ENCODE peak calls at places on chromosomes 2 and 18, in five cellular contexts. One of them, this sample, is unnamed.

GRCh38 chr2:159939946-159940345 is 122.5 kb downstream of the PLA2R1 start:
- DNase-seq in CD8-positive, alpha-beta memory T cell: no peak
- DNase-seq in AG04449: no peak
- DNase-seq in BJ: no peak
- DNase-seq in cardiac muscle cell: peak; percentile 45
- DNase-seq in this sample: no peak

GRCh38 chr2:155309483-155309882 is 611.0 kb downstream of the KCNJ3 start:
- DNase-seq in cardiac muscle cell: no peak
- DNase-seq in CD8-positive, alpha-beta memory T cell: no peak
- DNase-seq in BJ: no peak
- DNase-seq in AG04449: no peak
- DNase-seq in this sample: no peak

GRCh38 chr2:204019572-204020501 is 83.3 kb downstream of the ICOS start:
- DNase-seq in AG04449: no peak
- DNase-seq in BJ: no peak
- DNase-seq in cardiac muscle cell: no peak
- DNase-seq in CD8-positive, alpha-beta memory T cell: no peak
- DNase-seq in this sample: no peak

GRCh38 chr18:70333316-70333715 is 44.5 kb downstream of the SOCS6 start:
- DNase-seq in cardiac muscle cell: no peak
- DNase-seq in CD8-positive, alpha-beta memory T cell: no peak
- DNase-seq in AG04449: no peak
- DNase-seq in BJ: no peak
- DNase-seq in this sample: no peak

GRCh38 chr18:40063488-40063887 is 1891.5 kb upstream of the PIK3C3 start:
- DNase-seq in BJ: no peak
- DNase-seq in CD8-positive, alpha-beta memory T cell: no peak
- DNase-seq in cardiac muscle cell: no peak
- DNase-seq in AG04449: no peak
- DNase-seq in this sample: no peak

GRCh38 chr2:222303045-222303827 is 4.4 kb upstream of the PAX3 start:
- DNase-seq in AG04449: no peak
- DNase-seq in BJ: no peak
- DNase-seq in CD8-positive, alpha-beta memory T cell: no peak
- DNase-seq in cardiac muscle cell: no peak
- DNase-seq in this sample: no peak

GRCh38 chr2:40230717-40231300 is 221.1 kb downstream of the SLC8A1 start:
- DNase-seq in cardiac muscle cell: peak; percentile 20
- DNase-seq in AG04449: no peak
- DNase-seq in BJ: no peak
- DNase-seq in CD8-positive, alpha-beta memory T cell: no peak
- DNase-seq in this sample: no peak

GRCh38 chr18:7447629-7448028 is 119.5 kb upstream of the PTPRM start:
- DNase-seq in CD8-positive, alpha-beta memory T cell: no peak
- DNase-seq in AG04449: no peak
- DNase-seq in BJ: no peak
- DNase-seq in cardiac muscle cell: no peak
- DNase-seq in this sample: no peak

GRCh38 chr2:64727013-64727767 is 73.5 kb upstream of the SERTAD2 start:
- DNase-seq in CD8-positive, alpha-beta memory T cell: no peak
- DNase-seq in BJ: no peak
- DNase-seq in cardiac muscle cell: no peak
- DNase-seq in AG04449: no peak
- DNase-seq in this sample: no peak

GRCh38 chr2:85111819-85112281 is 21.3 kb upstream of the TCF7L1 start:
- DNase-seq in cardiac muscle cell: no peak
- DNase-seq in CD8-positive, alpha-beta memory T cell: no peak
- DNase-seq in BJ: no peak
- DNase-seq in AG04449: no peak
- DNase-seq in this sample: no peak

GRCh38 chr2:113711857-113712256 is 44.6 kb downstream of the SLC35F5 start:
- DNase-seq in cardiac muscle cell: no peak
- DNase-seq in CD8-positive, alpha-beta memory T cell: no peak
- DNase-seq in AG04449: no peak
- DNase-seq in BJ: no peak
- DNase-seq in this sample: no peak

GRCh38 chr2:42999391-42999811 is 207.0 kb upstream of the HAAO start:
- DNase-seq in CD8-positive, alpha-beta memory T cell: no peak
- DNase-seq in BJ: no peak
- DNase-seq in cardiac muscle cell: no peak
- DNase-seq in AG04449: no peak
- DNase-seq in this sample: no peak

GRCh38 chr2:50591642-50592041 is 440.3 kb downstream of the NRXN1 start:
- DNase-seq in AG04449: no peak
- DNase-seq in CD8-positive, alpha-beta memory T cell: no peak
- DNase-seq in BJ: no peak
- DNase-seq in cardiac muscle cell: peak; percentile 48
- DNase-seq in this sample: no peak

GRCh38 chr2:171319164-171319810 is 114.5 kb downstream of the METTL8 start:
- DNase-seq in BJ: no peak
- DNase-seq in CD8-positive, alpha-beta memory T cell: peak; percentile 53
- DNase-seq in AG04449: peak; percentile 17
- DNase-seq in cardiac muscle cell: peak; percentile 54
- DNase-seq in this sample: no peak

GRCh38 chr2:71612581-71613520 is 159.5 kb downstream of the DYSF start:
- DNase-seq in BJ: no peak
- DNase-seq in CD8-positive, alpha-beta memory T cell: peak; percentile 11
- DNase-seq in cardiac muscle cell: no peak
- DNase-seq in AG04449: no peak
- DNase-seq in this sample: no peak

DNA sequence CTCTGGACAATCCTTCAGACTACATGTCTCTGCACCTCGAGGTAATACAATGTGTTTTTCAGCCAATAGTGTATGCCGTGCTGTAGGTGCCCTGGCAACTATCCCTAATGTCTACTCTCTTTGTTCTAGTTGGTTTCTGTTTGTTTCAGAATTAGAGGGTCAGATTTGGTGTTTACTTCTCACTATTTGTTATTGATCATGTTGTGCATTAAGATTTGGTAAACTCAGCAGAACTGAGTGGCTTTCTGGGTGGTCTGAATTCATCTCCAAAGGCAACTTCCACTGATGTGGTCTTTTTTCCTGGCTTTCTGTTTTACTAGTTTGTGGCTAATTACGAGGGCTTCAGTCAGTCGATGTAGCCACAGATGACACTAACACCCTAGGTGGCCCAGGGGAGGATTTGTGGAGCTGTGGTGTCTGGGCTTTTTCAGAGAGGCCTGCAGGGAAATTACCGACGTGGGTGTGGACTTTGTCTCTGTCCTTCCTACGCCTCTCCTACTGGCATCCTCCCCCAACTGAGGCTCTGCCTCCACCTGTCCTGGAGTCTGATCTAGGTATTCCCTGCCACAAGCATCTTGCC is 50.6 kb downstream of the CDCA7 start:
- DNase-seq in cardiac muscle cell: no peak
- DNase-seq in BJ: no peak
- DNase-seq in CD8-positive, alpha-beta memory T cell: no peak
- DNase-seq in AG04449: no peak
- DNase-seq in this sample: no peak
- H3K4me3 ChIP-seq in cardiac muscle cell: no peak overlapping the region
- H3K4me3 ChIP-seq in BJ: no peak overlapping the region
- H3K4me3 ChIP-seq in CD8-positive, alpha-beta memory T cell: no peak overlapping the region
- H3K4me3 ChIP-seq in AG04449: no peak overlapping the region
- H3K4me3 ChIP-seq in this sample: no peak overlapping the region

GRCh38 chr2:75277111-75277510 is 77.8 kb upstream of the TACR1 start:
- DNase-seq in CD8-positive, alpha-beta memory T cell: no peak
- DNase-seq in cardiac muscle cell: peak; percentile 29
- DNase-seq in BJ: peak; percentile 36
- DNase-seq in AG04449: peak; percentile 19
- DNase-seq in this sample: no peak
- H3K4me3 ChIP-seq in CD8-positive, alpha-beta memory T cell: no peak overlapping the region
- H3K4me3 ChIP-seq in cardiac muscle cell: no peak overlapping the region
- H3K4me3 ChIP-seq in BJ: no peak overlapping the region
- H3K4me3 ChIP-seq in AG04449: no peak overlapping the region
- H3K4me3 ChIP-seq in this sample: no peak overlapping the region

GRCh38 chr2:86789687-86790133 is 1.0 kb downstream of the CD8A start:
- DNase-seq in BJ: no peak
- DNase-seq in AG04449: no peak
- DNase-seq in cardiac muscle cell: no peak
- DNase-seq in CD8-positive, alpha-beta memory T cell: no peak
- DNase-seq in this sample: no peak
- H3K4me3 ChIP-seq in BJ: no peak overlapping the region
- H3K4me3 ChIP-seq in AG04449: no peak overlapping the region
- H3K4me3 ChIP-seq in cardiac muscle cell: no peak overlapping the region
- H3K4me3 ChIP-seq in CD8-positive, alpha-beta memory T cell: peak overlapping the region; percentile 71
- H3K4me3 ChIP-seq in this sample: no peak overlapping the region

GRCh38 chr2:118224888-118225264 is 136.6 kb downstream of the INSIG2 start:
- DNase-seq in cardiac muscle cell: no peak
- DNase-seq in AG04449: no peak
- DNase-seq in CD8-positive, alpha-beta memory T cell: no peak
- DNase-seq in BJ: no peak
- DNase-seq in this sample: no peak
- H3K4me3 ChIP-seq in cardiac muscle cell: no peak overlapping the region
- H3K4me3 ChIP-seq in AG04449: no peak overlapping the region
- H3K4me3 ChIP-seq in CD8-positive, alpha-beta memory T cell: no peak overlapping the region
- H3K4me3 ChIP-seq in BJ: no peak overlapping the region
- H3K4me3 ChIP-seq in this sample: no peak overlapping the region

This sample was measured in HFF-Myc.